ENCODE peak calls at places on chromosome 5, in ten cellular contexts. P is kidney glomerular epithelial cell; G is endothelial cell; R is SK-N-DZ; E is HFFc6; N is NCI-H1694 treated with DMSO at 0.1 percent for 48 hours; M is KG1; Y is activated naive CD4-positive, alpha-beta T cell treated with anti-CD3 and anti-CD28 coated beads, Interleukin-2, amount 10 ng/mL, durations not matched to agents 7 days and 5 days; H is activated CD4-positive, alpha-beta T cell treated with anti-CD3 and anti-CD28 coated beads, Interleukin-2, amount 10 ng/mL, durations not matched to agents 7 days and 5 days; C is M059J. U is an unnamed sample.

GRCh38 chr5:34522599-34523381 is 133.3 kb upstream of the RAI14 start:
- DNase-seq in E (peak), H (peak), P (peak), C (peak), N (peak), R (peak), G (peak), M (peak), Y (peak), U (peak)

GRCh38 chr5:112684737-112685136 is 52.9 kb upstream of the APC start:
- DNase-seq in G (no peak), H (no peak), E (peak), N (no peak), C (peak), Y (no peak), P (no peak), R (no peak), M (no peak), U (no peak)

GRCh38 chr5:111626473-111627166 is 114.3 kb upstream of the STARD4 start:
- DNase-seq in H (no peak), R (no peak), G (no peak), E (no peak), P (no peak), Y (no peak), N (no peak), C (peak), M (no peak), U (no peak)

GRCh38 chr5:61132559-61132958 is 29.7 kb downstream of the SMIM15 start:
- DNase-seq in M (no peak), C (peak), P (no peak), Y (no peak), H (no peak), G (no peak), N (no peak), R (no peak), E (peak), U (peak)

GRCh38 chr5:33338336-33339110 is 102.2 kb upstream of the TARS1 start:
- DNase-seq in Y (no peak), E (no peak), N (no peak), M (no peak), C (no peak), P (no peak), H (no peak), G (no peak), R (no peak), U (no peak)

GRCh38 chr5:52786937-52787599 is 648 bp upstream of the ITGA1 start:
- DNase-seq in N (no peak), C (peak), H (peak), R (no peak), G (no peak), P (peak), Y (peak), M (no peak), E (no peak), U (no peak)

GRCh38 chr5:36660397-36661049 is 54.1 kb downstream of the SLC1A3 start:
- DNase-seq in G (no peak), N (no peak), H (no peak), E (no peak), Y (no peak), R (no peak), P (no peak), C (no peak), M (no peak), U (no peak)

GRCh38 chr5:99004960-99005359 is 76.2 kb upstream of the CHD1 start:
- DNase-seq in Y (no peak), E (no peak), C (no peak), H (no peak), N (no peak), P (no peak), R (no peak), M (no peak), G (no peak), U (no peak)

GRCh38 chr5:170429014-170429413 is 39.8 kb upstream of the KCNMB1 start:
- DNase-seq in G (no peak), C (peak), N (peak), R (no peak), H (no peak), Y (no peak), E (no peak), P (peak), M (no peak), U (no peak)

GRCh38 chr5:31133488-31133887 is 60.0 kb upstream of the CDH6 start:
- DNase-seq in Y (no peak), C (peak), H (no peak), R (no peak), E (no peak), G (peak), M (peak), P (no peak), N (no peak), U (no peak)

GRCh38 chr5:32331927-32332274 is 19.2 kb upstream of the MTMR12 start:
- DNase-seq in E (no peak), H (no peak), N (no peak), G (no peak), M (no peak), Y (no peak), P (no peak), C (no peak), R (no peak), U (no peak)

GRCh38 chr5:33401482-33402390 is 39.0 kb upstream of the TARS1 start:
- DNase-seq in E (peak), C (peak), P (peak), H (no peak), N (no peak), M (no peak), R (no peak), Y (no peak), G (peak), U (peak)

GRCh38 chr5:93805616-93806393 is 64.4 kb upstream of the POU5F2 start:
- DNase-seq in P (no peak), Y (no peak), E (no peak), C (no peak), M (no peak), R (no peak), H (no peak), N (no peak), G (no peak), U (no peak)

GRCh38 chr5:96896806-96897205 is 20.5 kb downstream of the ERAP2 start:
- DNase-seq in M (no peak), R (no peak), Y (no peak), P (no peak), N (no peak), G (no peak), C (no peak), E (no peak), H (no peak), U (no peak)

GRCh38 chr5:170139786-170140335 is 34.2 kb downstream of the FOXI1 start:
- DNase-seq in P (no peak), C (no peak), G (no peak), E (no peak), R (no peak), N (no peak), M (no peak), Y (no peak), H (no peak), U (no peak)

GRCh38 chr5:33319841-33320240 is 120.9 kb upstream of the TARS1 start:
- DNase-seq in E (no peak), P (no peak), H (no peak), R (no peak), G (no peak), M (no peak), C (peak), Y (no peak), N (no peak), U (no peak)

GRCh38 chr5:180346358-180346757 is 6.8 kb downstream of the GFPT2 start:
- DNase-seq in G (no peak), N (no peak), E (no peak), P (no peak), M (no peak), Y (no peak), C (no peak), R (no peak), H (no peak), U (no peak)

GRCh38 chr5:53569486-53569885 is 9.0 kb downstream of the NDUFS4 start:
- DNase-seq in C (no peak), G (no peak), M (no peak), E (no peak), N (no peak), R (no peak), H (no peak), P (no peak), Y (no peak), U (no peak)

GRCh38 chr5:6632324-6632930 is 417 bp downstream of the NSUN2 start:
- DNase-seq in M (peak), E (peak), H (peak), R (no peak), G (no peak), C (peak), P (no peak), N (no peak), Y (no peak), U (no peak)

GRCh38 chr5:168273056-168273980 is 18.1 kb upstream of the WWC1 start:
- DNase-seq in G (no peak), H (no peak), P (no peak), M (no peak), Y (no peak), C (no peak), N (no peak), R (no peak), E (no peak), U (no peak)

GRCh38 chr5:81878333-81878732 is 93.5 kb upstream of the ATG10 start:
- DNase-seq in H (no peak), G (no peak), R (no peak), P (no peak), E (no peak), M (no peak), C (no peak), Y (no peak), N (no peak), U (peak)

GRCh38 chr5:160291467-160291866 is 20.9 kb downstream of the CCNJL start:
- DNase-seq in M (no peak), H (no peak), G (no peak), C (no peak), E (no peak), R (no peak), N (no peak), P (no peak), Y (no peak), U (no peak)

GRCh38 chr5:86665984-86666760 is 48.4 kb downstream of the COX7C start:
- DNase-seq in E (no peak), M (no peak), C (no peak), N (no peak), G (no peak), Y (peak), R (peak), P (no peak), H (peak), U (no peak)

GRCh38 chr5:122902263-122902662 is 56.9 kb downstream of the SNX24 start:
- DNase-seq in C (peak), R (no peak), H (no peak), G (no peak), N (no peak), P (no peak), Y (no peak), E (no peak), M (no peak), U (no peak)

GRCh38 chr5:119290161-119290569 is 65.7 kb upstream of the TNFAIP8 start:
- DNase-seq in R (no peak), G (no peak), N (no peak), M (no peak), Y (no peak), E (peak), P (no peak), H (no peak), C (no peak), U (no peak)

GRCh38 chr5:170525450-170526211 is 21.8 kb downstream of the KCNIP1 start:
- DNase-seq in C (no peak), E (no peak), G (no peak), N (no peak), P (no peak), H (no peak), R (no peak), Y (no peak), M (no peak), U (no peak)

GRCh38 chr5:14983666-14984441 is 112.3 kb upstream of the ANKH start:
- DNase-seq in N (no peak), C (no peak), Y (peak), R (no peak), P (no peak), H (peak), G (no peak), E (no peak), M (peak), U (no peak)

GRCh38 chr5:75054110-75054930 is 2.0 kb upstream of the GCNT4 start:
- DNase-seq in M (peak), Y (peak), C (peak), H (no peak), E (peak), G (peak), N (no peak), R (no peak), P (no peak), U (no peak)

GRCh38 chr5:169566202-169566601 is 17.4 kb upstream of the SPDL1 start:
- DNase-seq in H (no peak), G (no peak), Y (no peak), E (no peak), R (no peak), M (no peak), P (no peak), N (no peak), C (no peak), U (no peak)

GRCh38 chr5:1415626-1416360 is 29.4 kb downstream of the SLC6A3 start:
- DNase-seq in C (no peak), H (no peak), P (no peak), Y (no peak), N (no peak), R (no peak), G (no peak), E (no peak), M (no peak), U (no peak)

GRCh38 chr5:139649082-139649991 is 1.2 kb downstream of the CXXC5 start:
- DNase-seq in P (no peak), Y (no peak), R (no peak), M (no peak), E (no peak), G (peak), C (no peak), H (no peak), N (no peak), U (no peak)

U was measured in kidney epithelial cell.